ENCODE peak calls at places on chromosome 18, in five cellular contexts. H is heart left ventricle, N is putamen, Y is activated T-cell treated with anti-CD3 and anti-CD28 coated beads for 1 hour, O is progenitor cell of endocrine pancreas. M is an unnamed sample.

GRCh38 chr18:44731866-44732555 is 51.3 kb downstream of the SETBP1 start:
- DNase-seq in O (no peak), N (no peak), H (no peak), Y (no peak), M (no peak)

GRCh38 chr18:25672490-25672889 is 320.5 kb upstream of the ZNF521 start:
- DNase-seq in N (no peak), Y (no peak), H (no peak), O (no peak), M (no peak)

GRCh38 chr18:23340661-23341060 is 112.4 kb upstream of the RIOK3 start:
- DNase-seq in H (no peak), N (no peak), Y (no peak), O (no peak), M (no peak)

GRCh38 chr18:54023471-54023870 is 201.0 kb downstream of the MBD2 start:
- DNase-seq in N (no peak), O (no peak), H (no peak), Y (no peak), M (no peak)

GRCh38 chr18:907171-907879 is 2.7 kb downstream of the ADCYAP1 start:
- DNase-seq in Y (no peak), O (no peak), N (no peak), H (no peak), M (no peak)

GRCh38 chr18:57030417-57030816 is 116.5 kb upstream of the BOD1L2 start:
- DNase-seq in Y (no peak), O (no peak), N (no peak), H (no peak), M (no peak)

GRCh38 chr18:36688020-36688965 is 140.5 kb downstream of the TPGS2 start:
- DNase-seq in O (peak), Y (no peak), N (peak), H (peak), M (peak)

GRCh38 chr18:59717291-59717690 is 20.1 kb upstream of the CCBE1 start:
- DNase-seq in O (no peak), N (no peak), Y (no peak), H (no peak), M (no peak)

GRCh38 chr18:74382481-74382880 is 66.8 kb downstream of the C18orf63 start:
- DNase-seq in O (no peak), Y (no peak), N (no peak), H (no peak), M (no peak)

GRCh38 chr18:79851489-79851888 is 53.8 kb downstream of the KCNG2 start:
- DNase-seq in H (no peak), Y (no peak), N (no peak), O (no peak), M (no peak)

GRCh38 chr18:77822552-77823138 is 573.0 kb downstream of the GALR1 start:
- DNase-seq in Y (no peak), N (no peak), O (no peak), H (no peak), M (no peak)

GRCh38 chr18:24669502-24669901 is 209.1 kb downstream of the HRH4 start:
- DNase-seq in Y (no peak), N (no peak), H (no peak), O (no peak), M (no peak)

GRCh38 chr18:53798516-53798915 is 426.0 kb downstream of the MBD2 start:
- DNase-seq in H (no peak), O (no peak), Y (no peak), N (no peak), M (no peak)

GRCh38 chr18:48022531-48023330 is 92.3 kb upstream of the SMAD2 start:
- DNase-seq in O (no peak), N (peak), H (no peak), Y (no peak), M (peak)

GRCh38 chr18:49459404-49460171 is 857 bp downstream of the DYM start:
- DNase-seq in O (no peak), H (no peak), N (no peak), Y (no peak), M (peak)

GRCh38 chr18:63238711-63239110 is 80.9 kb downstream of the BCL2 start:
- DNase-seq in N (no peak), H (no peak), Y (no peak), O (no peak), M (no peak)

GRCh38 chr18:12086677-12087482 is 6.8 kb upstream of the ANKRD62 start:
- DNase-seq in N (no peak), O (no peak), H (no peak), Y (no peak), M (no peak)

M was measured in pons.